ENCODE peak calls at places on chromosomes 11 and 22, in five cellular contexts. B, E, L, T and N are unnamed samples.

GRCh38 chr11:31608995-31609394 is 99.4 kb downstream of the ELP4 start:
- DNase-seq in B (no peak), E (no peak), L (no peak), T (no peak), N (no peak)

GRCh38 chr22:49727881-49728563 is 99.7 kb downstream of the BRD1 start:
- DNase-seq in B (no peak), E (no peak), L (no peak), T (no peak), N (no peak)

GRCh38 chr11:17066691-17067090 is 10.8 kb downstream of the RPS13 start:
- DNase-seq in B (no peak), E (no peak), L (no peak), T (no peak), N (no peak)

GRCh38 chr22:35641494-35642120 is 6.6 kb upstream of the APOL6 start:
- DNase-seq in B (no peak), E (no peak), L (no peak), T (no peak), N (no peak)

GRCh38 chr11:121109916-121110656 is 9.0 kb downstream of the TECTA start:
- DNase-seq in B (no peak), E (no peak), L (no peak), T (no peak), N (no peak)

GRCh38 chr11:81359476-81359875 is 1374.2 kb downstream of the FAM181B start:
- DNase-seq in B (no peak), E (no peak), L (no peak), T (no peak), N (no peak)

GRCh38 chr11:122242731-122243130 is 126.7 kb upstream of the BLID start:
- DNase-seq in B (no peak), E (no peak), L (no peak), T (no peak), N (no peak)

GRCh38 chr22:37269930-37270678 is 12.2 kb upstream of the CYTH4 start:
- DNase-seq in B (no peak), E (no peak), L (no peak), T (no peak), N (no peak)

GRCh38 chr11:93330446-93330984 is at the start of gene DEUP1:
- DNase-seq in B (no peak), E (no peak), L (no peak), T (peak), N (no peak)

GRCh38 chr11:25535462-25535861 is 796.5 kb upstream of the ANO3 start:
- DNase-seq in B (no peak), E (no peak), L (peak), T (no peak), N (no peak)

GRCh38 chr11:74838188-74838587 is 89.5 kb downstream of the RNF169 start:
- DNase-seq in B (no peak), E (no peak), L (peak), T (peak), N (no peak)

GRCh38 chr11:36622431-36623136 is 24.5 kb upstream of the RAG2 start:
- DNase-seq in B (peak), E (no peak), L (peak), T (peak), N (no peak)

GRCh38 chr22:49372111-49372529 is 455.6 kb downstream of the BRD1 start:
- DNase-seq in B (peak), E (no peak), L (no peak), T (no peak), N (no peak)

GRCh38 chr11:47349521-47350095 is 2.9 kb downstream of the MYBPC3 start:
- DNase-seq in B (no peak), E (peak), L (no peak), T (no peak), N (no peak)

GRCh38 chr11:86805873-86806310 is 5.5 kb downstream of the PRSS23 start:
- DNase-seq in B (no peak), E (no peak), L (no peak), T (no peak), N (peak)

GRCh38 chr11:36790450-36790849 is 192.4 kb upstream of the RAG2 start:
- DNase-seq in B (no peak), E (no peak), L (no peak), T (no peak), N (no peak)

GRCh38 chr11:12642040-12642439 is 32.2 kb upstream of the TEAD1 start:
- DNase-seq in B (no peak), E (no peak), L (peak), T (no peak), N (no peak)

GRCh38 chr11:75949023-75949672 is 134.1 kb downstream of the UVRAG start:
- DNase-seq in B (no peak), E (no peak), L (no peak), T (no peak), N (no peak)

GRCh38 chr11:34773826-34774225 is 142.4 kb downstream of the APIP start:
- DNase-seq in B (no peak), E (no peak), L (peak), T (no peak), N (no peak)

GRCh38 chr11:130848361-130849214 is 67.7 kb downstream of the SNX19 start:
- DNase-seq in B (no peak), E (no peak), L (no peak), T (no peak), N (no peak)

GRCh38 chr11:11672764-11673163 is 51.0 kb upstream of the GALNT18 start:
- DNase-seq in B (no peak), E (no peak), L (no peak), T (no peak), N (no peak)

GRCh38 chr11:130980463-130980862 is 64.2 kb upstream of the SNX19 start:
- DNase-seq in B (no peak), E (no peak), L (no peak), T (no peak), N (no peak)

GRCh38 chr11:65121447-65121864 is 478 bp downstream of the FAU start:
- DNase-seq in B (peak), E (peak), L (no peak), T (no peak), N (no peak)

GRCh38 chr11:71102251-71102995 is 150.0 kb downstream of the SHANK2 start:
- DNase-seq in B (no peak), E (no peak), L (no peak), T (no peak), N (no peak)

GRCh38 chr22:24583221-24583971 is 9.5 kb downstream of the LRRC75B start:
- DNase-seq in B (no peak), E (no peak), L (peak), T (no peak), N (no peak)

GRCh38 chr22:29306175-29306829 is at the start of gene GAS2L1:
- DNase-seq in B (peak), E (peak), L (peak), T (peak), N (peak)

DNA sequence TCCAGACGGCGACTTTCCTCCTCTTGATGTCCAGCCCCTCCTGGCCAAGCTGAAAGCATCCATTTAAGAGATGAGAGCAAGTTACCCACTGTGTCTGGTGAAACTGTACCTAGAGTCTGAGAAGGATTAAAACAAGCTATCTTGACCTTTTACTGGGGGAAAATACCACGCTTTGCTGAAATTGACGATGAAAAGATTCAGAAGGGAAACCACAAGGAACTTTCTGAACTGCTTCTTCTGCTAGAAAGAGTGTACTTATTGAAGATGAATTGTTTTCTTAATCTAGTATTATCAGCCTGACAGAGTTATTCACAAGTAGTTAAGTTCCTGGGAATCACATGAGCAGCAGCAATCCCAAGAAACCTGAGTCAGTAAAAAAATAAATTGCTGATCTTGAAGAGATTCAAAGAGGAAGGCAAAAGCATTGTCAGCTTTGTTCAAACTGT is 13.1 kb upstream of the MS4A6A start:
- DNase-seq in B (no peak), E (no peak), L (no peak), T (no peak), N (no peak)
- TF ChIP-seq CTCF in B (no peak), E (no peak), L (no peak), T (no peak), N (no peak)

GRCh38 chr22:17579535-17579981 is 16.3 kb downstream of the SLC25A18 start:
- DNase-seq in B (no peak), E (peak), L (no peak), T (no peak), N (no peak)

GRCh38 chr22:17576475-17576874 is 13.2 kb downstream of the SLC25A18 start:
- DNase-seq in B (no peak), E (no peak), L (peak), T (no peak), N (no peak)

GRCh38 chr22:17575681-17576080 is 12.4 kb downstream of the SLC25A18 start:
- DNase-seq in B (no peak), E (no peak), L (no peak), T (no peak), N (no peak)

GRCh38 chr22:17580461-17581031 is 17.2 kb downstream of the SLC25A18 start:
- DNase-seq in B (no peak), E (peak), L (peak), T (no peak), N (no peak)

DNA sequence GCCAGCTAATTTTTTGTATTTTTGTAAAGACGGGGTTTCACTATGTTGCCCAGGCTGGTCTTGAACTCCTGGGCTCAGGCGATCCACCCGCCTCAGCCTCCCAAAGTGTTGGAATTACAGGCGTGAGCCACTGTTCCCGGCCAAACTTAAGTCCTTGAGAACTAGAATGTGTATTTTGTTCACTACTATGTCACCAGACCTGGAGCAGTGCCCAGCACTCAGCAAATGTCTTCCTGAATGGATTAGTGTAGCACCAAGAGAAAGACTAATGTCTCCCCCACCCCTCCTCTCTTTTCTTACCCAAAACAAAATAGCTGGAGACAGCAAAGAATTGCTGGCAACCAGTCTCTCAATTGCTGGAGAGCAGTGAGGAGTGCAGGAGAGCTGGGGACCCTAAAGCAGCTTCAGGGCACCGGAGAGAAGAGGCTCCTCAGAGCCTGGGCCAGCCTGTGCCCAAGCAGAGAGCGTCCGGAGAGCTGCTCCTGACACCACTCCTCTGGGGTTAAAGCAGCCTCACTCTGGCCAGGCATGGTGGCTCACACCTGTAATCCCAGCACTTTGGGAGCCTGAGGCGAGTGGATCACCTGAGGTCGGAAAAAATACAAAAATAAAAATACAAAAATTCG is 14.9 kb downstream of the SLC25A18 start:
- DNase-seq in B (no peak), E (peak), L (peak), T (no peak), N (no peak)
- TF ChIP-seq CTCF in B (no peak), E (no peak), L (no peak), T (no peak), N (no peak)

GRCh38 chr22:42473484-42474193 is 41.4 kb upstream of the NFAM1 start:
- DNase-seq in B (peak), E (no peak), L (peak), T (no peak), N (peak)
- TF ChIP-seq CTCF in B (peak), E (peak), L (peak), T (peak), N (peak)

DNA sequence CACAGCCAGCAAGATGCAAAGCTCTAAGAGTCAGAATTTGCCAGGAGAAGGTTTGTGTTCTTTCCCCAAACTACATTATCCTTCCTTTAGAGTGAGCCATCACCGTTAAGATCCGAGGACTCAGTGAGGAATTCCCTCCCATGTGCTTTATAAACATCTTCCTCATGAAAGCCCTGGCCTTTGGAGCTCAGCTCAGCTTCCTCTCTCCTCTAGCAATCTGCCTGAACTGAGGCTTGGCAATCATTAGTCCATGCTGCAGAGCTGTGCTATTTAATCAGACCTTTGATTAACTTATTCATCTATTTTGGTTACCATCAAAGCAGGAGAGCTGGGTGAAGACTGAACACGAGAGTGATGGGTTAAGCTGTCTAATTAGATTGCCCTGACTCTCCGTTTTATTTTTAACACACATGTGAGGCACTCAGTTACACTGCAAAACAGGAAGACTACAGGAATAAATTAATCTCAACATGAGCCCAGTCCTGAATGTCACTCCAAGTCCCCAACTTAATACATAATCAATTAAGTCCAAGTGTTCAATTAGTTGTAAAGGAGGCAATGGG is 351.3 kb downstream of the LARGE1 start:
- DNase-seq in B (no peak), E (no peak), L (no peak), T (no peak), N (no peak)
- TF ChIP-seq CTCF in B (no peak), E (no peak), L (no peak), T (no peak), N (no peak)

GRCh38 chr11:107973641-107974040 is 35.1 kb upstream of the CUL5 start:
- DNase-seq in B (no peak), E (no peak), L (no peak), T (no peak), N (no peak)
- TF ChIP-seq CTCF in B (no peak), E (no peak), L (no peak), T (no peak), N (no peak)

GRCh38 chr11:555500-556174 is 4.9 kb downstream of the LMNTD2 start:
- DNase-seq in B (no peak), E (no peak), L (no peak), T (no peak), N (no peak)

GRCh38 chr11:553949-554398 is 6.6 kb downstream of the LMNTD2 start:
- DNase-seq in B (no peak), E (no peak), L (no peak), T (no peak), N (no peak)

GRCh38 chr11:554428-554823 is 6.1 kb downstream of the LMNTD2 start:
- DNase-seq in B (no peak), E (no peak), L (no peak), T (no peak), N (no peak)

GRCh38 chr11:556175-556699 is 4.3 kb downstream of the LMNTD2 start:
- DNase-seq in B (no peak), E (no peak), L (no peak), T (no peak), N (no peak)

GRCh38 chr11:554824-555499 is 5.6 kb downstream of the LMNTD2 start:
- DNase-seq in B (peak), E (peak), L (peak), T (peak), N (peak)
- TF ChIP-seq CTCF in B (peak), E (peak), L (peak), T (peak), N (peak)

GRCh38 chr22:27870234-27871191 is 48.5 kb downstream of the PITPNB start:
- DNase-seq in B (no peak), E (no peak), L (no peak), T (no peak), N (no peak)
- TF ChIP-seq CTCF in B (no peak), E (peak), L (no peak), T (no peak), N (no peak)